ENCODE peak calls at places on chromosomes 7 and 10, in five cellular contexts. One of them, this sample, is unnamed.

GRCh38 chr10:96585726-96586418 is 940 bp downstream of the TM9SF3 start:
- DNase-seq in GM12878: no peak
- DNase-seq in HepG2: no peak
- DNase-seq in K562: no peak
- DNase-seq in HCT116: no peak
- DNase-seq in this sample: peak

GRCh38 chr7:128352138-128352537 is 8.4 kb upstream of the RBM28 start:
- DNase-seq in GM12878: no peak
- DNase-seq in HepG2: peak
- DNase-seq in K562: no peak
- DNase-seq in HCT116: no peak
- DNase-seq in this sample: peak

GRCh38 chr7:234712-235553 is 42.6 kb downstream of the FAM20C start:
- DNase-seq in GM12878: no peak
- DNase-seq in HepG2: peak
- DNase-seq in K562: no peak
- DNase-seq in HCT116: no peak
- DNase-seq in this sample: no peak

GRCh38 chr10:79146611-79147130 is 77.9 kb downstream of the ZMIZ1 start:
- DNase-seq in GM12878: no peak
- DNase-seq in HepG2: no peak
- DNase-seq in K562: no peak
- DNase-seq in HCT116: no peak
- DNase-seq in this sample: no peak

GRCh38 chr7:157396316-157397035 is 59.7 kb downstream of the DNAJB6 start:
- DNase-seq in GM12878: no peak
- DNase-seq in HepG2: no peak
- DNase-seq in K562: no peak
- DNase-seq in HCT116: no peak
- DNase-seq in this sample: no peak

GRCh38 chr10:26574783-26575182 is 122.7 kb upstream of the PDSS1 start:
- DNase-seq in GM12878: peak
- DNase-seq in HepG2: no peak
- DNase-seq in K562: no peak
- DNase-seq in HCT116: no peak
- DNase-seq in this sample: no peak

GRCh38 chr10:33334170-33334838 is at the start of gene NRP1:
- DNase-seq in GM12878: no peak
- DNase-seq in HepG2: no peak
- DNase-seq in K562: no peak
- DNase-seq in HCT116: no peak
- DNase-seq in this sample: peak

GRCh38 chr7:76063525-76063924 is 15.6 kb downstream of the MDH2 start:
- DNase-seq in GM12878: no peak
- DNase-seq in HepG2: no peak
- DNase-seq in K562: peak
- DNase-seq in HCT116: no peak
- DNase-seq in this sample: no peak

GRCh38 chr7:80722596-80723141 is 84.2 kb downstream of the CD36 start:
- DNase-seq in GM12878: no peak
- DNase-seq in HepG2: peak
- DNase-seq in K562: no peak
- DNase-seq in HCT116: peak
- DNase-seq in this sample: peak

GRCh38 chr7:131957338-131958025 is 401.1 kb upstream of the PODXL start:
- DNase-seq in GM12878: no peak
- DNase-seq in HepG2: no peak
- DNase-seq in K562: no peak
- DNase-seq in HCT116: no peak
- DNase-seq in this sample: no peak

GRCh38 chr10:14010827-14011574 is 319.7 kb downstream of the FRMD4A start:
- DNase-seq in GM12878: no peak
- DNase-seq in HepG2: no peak
- DNase-seq in K562: no peak
- DNase-seq in HCT116: no peak
- DNase-seq in this sample: no peak
- H3K27ac ChIP-seq in GM12878: peak
- H3K27ac ChIP-seq in HepG2: no peak
- H3K27ac ChIP-seq in K562: no peak
- H3K27ac ChIP-seq in HCT116: no peak
- H3K27ac ChIP-seq in this sample: no peak

GRCh38 chr7:134461921-134462320 is 3.0 kb upstream of the AKR1B1 start:
- DNase-seq in GM12878: no peak
- DNase-seq in HepG2: no peak
- DNase-seq in K562: no peak
- DNase-seq in HCT116: no peak
- DNase-seq in this sample: no peak

GRCh38 chr7:134458341-134458805 is 527 bp downstream of the AKR1B1 start:
- DNase-seq in GM12878: peak
- DNase-seq in HepG2: peak
- DNase-seq in K562: no peak
- DNase-seq in HCT116: no peak
- DNase-seq in this sample: peak

GRCh38 chr7:134460000-134460399 is 1.1 kb upstream of the AKR1B1 start:
- DNase-seq in GM12878: no peak
- DNase-seq in HepG2: no peak
- DNase-seq in K562: no peak
- DNase-seq in HCT116: no peak
- DNase-seq in this sample: no peak

GRCh38 chr7:134457166-134457565 is 1.7 kb downstream of the AKR1B1 start:
- DNase-seq in GM12878: no peak
- DNase-seq in HepG2: no peak
- DNase-seq in K562: no peak
- DNase-seq in HCT116: no peak
- DNase-seq in this sample: no peak

GRCh38 chr7:134458806-134459698 is at the start of gene AKR1B1:
- DNase-seq in GM12878: peak
- DNase-seq in HepG2: peak
- DNase-seq in K562: peak
- DNase-seq in HCT116: peak
- DNase-seq in this sample: peak
- TF ChIP-seq REST in GM12878: no peak
- TF ChIP-seq REST in HepG2: no peak
- TF ChIP-seq REST in K562: no peak
- TF ChIP-seq REST in HCT116: no peak
- TF ChIP-seq REST in this sample: no peak

GRCh38 chr10:92419740-92420553 is 129.0 kb downstream of the MARCHF5 start:
- DNase-seq in GM12878: no peak
- DNase-seq in HepG2: peak
- DNase-seq in K562: no peak
- DNase-seq in HCT116: no peak
- DNase-seq in this sample: peak
- TF ChIP-seq EZH2 in GM12878: no peak
- TF ChIP-seq EZH2 in HepG2: no peak
- TF ChIP-seq EZH2 in K562: no peak
- TF ChIP-seq EZH2 in HCT116: no peak
- TF ChIP-seq EZH2 in this sample: no peak

GRCh38 chr7:43650457-43651052 is 67.6 kb downstream of the STK17A start:
- DNase-seq in GM12878: no peak
- DNase-seq in HepG2: no peak
- DNase-seq in K562: no peak
- DNase-seq in HCT116: no peak
- DNase-seq in this sample: no peak

GRCh38 chr7:43653466-43653865 is 70.6 kb downstream of the STK17A start:
- DNase-seq in GM12878: no peak
- DNase-seq in HepG2: no peak
- DNase-seq in K562: no peak
- DNase-seq in HCT116: no peak
- DNase-seq in this sample: no peak

GRCh38 chr7:43653891-43654504 is 71.1 kb downstream of the STK17A start:
- DNase-seq in GM12878: no peak
- DNase-seq in HepG2: peak
- DNase-seq in K562: no peak
- DNase-seq in HCT116: no peak
- DNase-seq in this sample: no peak

GRCh38 chr7:43649755-43650274 is 66.9 kb downstream of the STK17A start:
- DNase-seq in GM12878: peak
- DNase-seq in HepG2: no peak
- DNase-seq in K562: no peak
- DNase-seq in HCT116: no peak
- DNase-seq in this sample: no peak

DNA sequence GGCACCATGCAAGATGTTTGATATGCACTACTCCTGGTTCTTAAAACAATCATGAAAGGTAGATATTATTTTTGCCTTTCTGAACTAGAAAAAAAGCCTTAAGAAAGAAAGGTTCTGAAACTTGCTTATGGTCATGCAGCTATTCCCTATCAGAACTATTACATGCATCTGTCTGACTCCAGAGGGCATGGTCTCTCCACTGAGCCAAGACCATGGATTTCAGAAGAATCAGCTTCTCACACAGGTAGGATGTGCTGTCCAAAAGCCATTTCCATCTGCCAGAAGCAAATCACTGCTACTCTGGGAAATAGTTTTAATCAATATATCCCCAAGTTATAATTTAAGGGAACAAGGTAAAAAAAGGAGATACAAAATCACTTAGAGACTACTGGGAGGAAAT is 69.5 kb downstream of the STK17A start:
- DNase-seq in GM12878: no peak
- DNase-seq in HepG2: no peak
- DNase-seq in K562: no peak
- DNase-seq in HCT116: no peak
- DNase-seq in this sample: no peak
- H3K27ac ChIP-seq in GM12878: peak
- H3K27ac ChIP-seq in HepG2: no peak
- H3K27ac ChIP-seq in K562: no peak
- H3K27ac ChIP-seq in HCT116: no peak
- H3K27ac ChIP-seq in this sample: peak

GRCh38 chr7:95430864-95431263 is 4.0 kb downstream of the PON2 start:
- DNase-seq in GM12878: no peak
- DNase-seq in HepG2: peak
- DNase-seq in K562: no peak
- DNase-seq in HCT116: no peak
- DNase-seq in this sample: no peak
- TF ChIP-seq REST in GM12878: no peak
- TF ChIP-seq REST in HepG2: no peak
- TF ChIP-seq REST in K562: no peak
- TF ChIP-seq REST in HCT116: no peak
- TF ChIP-seq REST in this sample: no peak

This sample was measured in GM23338.